ENCODE peak calls at places on chromosome 16, in five cellular contexts. W is neural progenitor cell, A is psoas muscle, N is left ventricle myocardium inferior, F is thoracic aorta. T is an unnamed sample.
A peak's percentile ranks its signal among the peaks of the same experiment; 100 is the strongest.

GRCh38 chr16:8929086-8929748 is 34.5 kb downstream of the USP7 start:
- DNase-seq in W (no peak), A (no peak), N (no peak), F (no peak), T (no peak)

GRCh38 chr16:67268136-67268579 is 11.2 kb upstream of the PLEKHG4 start:
- DNase-seq in W (no peak), A (peak; percentile 61), N (peak; percentile 48), F (no peak), T (peak; percentile 82)

GRCh38 chr16:48246066-48246465 is 1.3 kb downstream of the ABCC11 start:
- DNase-seq in W (no peak), A (no peak), N (no peak), F (no peak), T (no peak)

GRCh38 chr16:14249291-14250032 is 178.3 kb downstream of the MRTFB start:
- DNase-seq in W (peak; percentile 39), A (no peak), N (no peak), F (no peak), T (no peak)

GRCh38 chr16:24188751-24189318 is 67.3 kb upstream of the CACNG3 start:
- DNase-seq in W (no peak), A (no peak), N (no peak), F (no peak), T (no peak)

GRCh38 chr16:74625500-74626350 is 18.8 kb upstream of the GLG1 start:
- DNase-seq in W (no peak), A (no peak), N (no peak), F (no peak), T (no peak)

GRCh38 chr16:27446721-27447120 is 44.7 kb downstream of the IL21R start:
- DNase-seq in W (no peak), A (no peak), N (no peak), F (no peak), T (no peak)

GRCh38 chr16:77112701-77113100 is 78.3 kb upstream of the MON1B start:
- DNase-seq in W (no peak), A (no peak), N (no peak), F (no peak), T (no peak)

GRCh38 chr16:54699656-54700055 is 231.0 kb upstream of the IRX5 start:
- DNase-seq in W (no peak), A (no peak), N (no peak), F (no peak), T (no peak)

GRCh38 chr16:64121473-64121872 is 1000.4 kb downstream of the CDH11 start:
- DNase-seq in W (no peak), A (no peak), N (no peak), F (no peak), T (no peak)

GRCh38 chr16:85854935-85855334 is 44.0 kb upstream of the IRF8 start:
- DNase-seq in W (no peak), A (no peak), N (no peak), F (no peak), T (no peak)

GRCh38 chr16:996672-997071 is 15.1 kb downstream of the SOX8 start:
- DNase-seq in W (no peak), A (no peak), N (no peak), F (no peak), T (no peak)

GRCh38 chr16:49492090-49492801 is 118.6 kb downstream of the C16orf78 start:
- DNase-seq in W (peak; percentile 83), A (peak; percentile 82), N (peak; percentile 32), F (no peak), T (no peak)
- H3K4me3 ChIP-seq in W (no peak overlapping the region), A (peak overlapping the region; percentile 47), N (peak overlapping the region; percentile 64), F (peak overlapping the region; percentile 66), T (no peak overlapping the region)

GRCh38 chr16:31877876-31878642 is 4.5 kb downstream of the ZNF267 start:
- DNase-seq in W (no peak), A (no peak), N (no peak), F (no peak), T (no peak)

GRCh38 chr16:31880322-31880979 is 6.8 kb downstream of the ZNF267 start:
- DNase-seq in W (no peak), A (no peak), N (no peak), F (no peak), T (no peak)

GRCh38 chr16:31875112-31875803 is 1.7 kb downstream of the ZNF267 start:
- DNase-seq in W (no peak), A (no peak), N (no peak), F (no peak), T (no peak)

GRCh38 chr16:31876955-31877828 is 3.6 kb downstream of the ZNF267 start:
- DNase-seq in W (no peak), A (no peak), N (no peak), F (no peak), T (no peak)

DNA sequence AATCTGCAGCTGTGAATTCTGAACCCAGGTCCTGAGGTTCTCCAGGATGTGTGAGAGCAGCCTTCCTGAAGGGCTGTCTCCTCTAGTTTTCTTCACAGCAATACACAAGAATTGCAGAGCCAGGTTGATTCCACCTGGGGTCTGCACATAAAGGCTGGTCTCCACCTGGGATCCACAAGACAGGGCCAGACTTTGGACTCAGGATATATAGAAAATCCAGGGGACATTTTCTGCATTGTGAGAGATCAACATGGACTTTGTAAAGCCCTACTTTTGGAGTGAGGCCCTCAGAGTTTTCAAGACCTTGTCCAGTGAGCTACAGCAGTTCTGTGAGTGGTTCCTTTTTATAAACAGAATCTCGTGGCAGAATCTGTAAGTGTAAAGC is 6.3 kb downstream of the ZNF267 start:
- DNase-seq in W (no peak), A (no peak), N (no peak), F (no peak), T (no peak)
- H3K4me1 ChIP-seq in W (peaks cover 19% of the 10 kb centered on the region), A (no peaks in the 10 kb centered on the region), N (peaks cover 53% of the 10 kb centered on the region), F (peaks cover 52% of the 10 kb centered on the region), T (peaks cover 7% of the 10 kb centered on the region)

GRCh38 chr16:10892782-10893181 is 15.8 kb downstream of the CIITA start:
- DNase-seq in W (no peak), A (no peak), N (no peak), F (no peak), T (no peak)
- TF ChIP-seq CTCF in W (no peak), A (no peak), N (no peak), F (no peak), T (no peak)

DNA sequence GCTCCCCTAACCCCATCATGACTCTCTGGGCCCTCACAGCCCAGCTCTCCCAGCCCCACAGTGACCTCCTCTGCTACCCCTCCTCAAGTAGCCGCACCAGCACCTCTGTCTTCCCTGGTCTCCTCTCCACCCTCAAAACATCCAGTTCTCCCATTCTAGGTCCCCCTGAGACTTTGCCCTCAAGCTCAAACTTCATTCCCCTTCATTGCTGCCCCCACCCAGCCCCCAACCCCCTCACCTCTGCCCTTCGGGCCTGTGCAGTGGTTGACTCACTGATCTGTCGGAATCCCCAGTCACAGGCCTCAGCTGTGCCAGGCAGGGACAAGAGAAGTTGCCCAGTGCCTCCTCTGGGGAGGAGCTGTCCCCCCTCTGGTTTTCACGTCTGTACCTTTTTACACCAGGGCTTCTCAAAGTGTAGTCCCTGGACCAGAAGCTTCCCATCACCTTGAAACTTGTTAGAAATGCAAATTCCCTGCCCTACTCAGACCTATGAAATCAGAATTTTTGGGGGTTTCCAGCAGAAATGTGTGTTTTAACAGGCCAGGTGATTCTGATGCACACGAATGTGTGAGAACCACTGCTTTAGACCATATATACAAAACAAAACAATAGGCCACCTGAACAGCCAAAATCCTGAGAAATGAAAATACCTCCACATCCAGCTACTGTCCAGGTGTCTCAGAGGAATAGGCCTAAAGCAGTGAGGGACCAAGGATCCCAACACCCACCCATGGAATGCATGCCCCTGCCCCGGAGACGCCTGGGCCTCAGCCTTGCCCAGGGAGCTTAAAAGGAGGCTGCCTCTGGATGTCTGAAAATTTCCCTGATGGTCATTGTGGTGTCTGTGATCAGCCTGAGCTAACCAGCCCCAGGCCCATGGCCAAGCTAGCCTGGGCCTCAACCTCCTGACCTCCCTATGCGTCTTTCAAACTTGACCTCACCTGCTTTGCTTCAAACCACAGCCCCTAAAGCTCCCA is 853 bp upstream of the DOK4 start:
- DNase-seq in W (no peak), A (peak; percentile 21), N (no peak), F (no peak), T (no peak)
- H3K4me3 ChIP-seq in W (no peak overlapping the region), A (peak overlapping the region; percentile 81), N (peak overlapping the region; percentile 80), F (peak overlapping the region; percentile 90), T (no peak overlapping the region)

GRCh38 chr16:57009641-57010170 is 20.3 kb downstream of the NLRC5 start:
- DNase-seq in W (no peak), A (no peak), N (no peak), F (no peak), T (no peak)
- H3K4me1 ChIP-seq in W (no peaks in the 10 kb centered on the region), A (no peaks in the 10 kb centered on the region), N (peaks cover 11% of the 10 kb centered on the region), F (no peaks in the 10 kb centered on the region), T (no peaks in the 10 kb centered on the region)

GRCh38 chr16:78930561-78930960 is 670.0 kb downstream of the MAF start:
- DNase-seq in W (no peak), A (no peak), N (no peak), F (no peak), T (no peak)

GRCh38 chr16:78926723-78927200 is 673.8 kb downstream of the MAF start:
- DNase-seq in W (no peak), A (no peak), N (no peak), F (no peak), T (no peak)

GRCh38 chr16:78919852-78920251 is 680.7 kb downstream of the MAF start:
- DNase-seq in W (no peak), A (no peak), N (no peak), F (no peak), T (no peak)

GRCh38 chr16:78929798-78930197 is 670.7 kb downstream of the MAF start:
- DNase-seq in W (no peak), A (no peak), N (no peak), F (no peak), T (no peak)

DNA sequence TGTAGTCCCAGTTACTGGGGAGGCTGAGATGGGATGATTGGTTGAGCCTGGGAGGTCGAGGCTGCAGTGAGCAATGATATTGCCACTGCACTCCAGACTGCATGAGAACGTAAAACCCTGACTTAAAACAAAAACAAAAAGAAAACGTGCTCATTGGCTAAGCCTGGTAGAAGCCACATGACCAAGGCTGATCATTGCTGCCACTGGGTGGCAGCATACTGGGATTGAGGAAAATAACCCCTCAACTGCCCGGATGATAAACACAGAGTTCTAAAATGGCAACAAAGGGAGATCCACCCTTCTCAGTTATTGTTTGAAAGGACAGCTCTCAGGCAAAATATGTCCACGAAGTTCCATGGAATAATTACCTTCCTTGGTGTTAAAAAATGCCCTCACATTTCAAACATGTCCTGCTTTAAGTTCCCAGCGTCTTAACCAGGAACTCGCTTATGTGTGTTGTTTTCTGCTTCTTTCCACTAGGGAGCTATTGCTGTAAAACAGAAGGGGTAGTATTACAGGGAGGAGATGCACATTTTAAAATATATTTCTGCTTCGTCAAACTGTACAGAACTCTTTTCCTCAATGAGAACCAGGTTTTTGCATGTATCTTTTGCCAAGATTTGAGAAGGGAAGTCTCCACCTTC is 675.3 kb downstream of the MAF start:
- DNase-seq in W (peak; percentile 28), A (peak; percentile 70), N (peak; percentile 19), F (no peak), T (no peak)
- TF ChIP-seq CTCF in W (peak; percentile 52), A (peak; percentile 54), N (peak; percentile 69), F (peak; percentile 9), T (peak; percentile 18)